ENCODE peak calls at places on chromosome 7, in ten cellular contexts. C is upper lobe of right lung, F is psoas muscle, Y is cardiac muscle cell, U is heart right ventricle, L is ovary, R is H1, M is left lung, V is mammary epithelial cell, P is lower lobe of right lung. T is an unnamed sample. For H3K4me1, the result is how much of the 10 kb centered on the place peaks cover.

GRCh38 chr7:92645531-92646061 is 55.4 kb upstream of the FAM133B start:
- DNase-seq in C (no peak), F (no peak), Y (no peak), U (no peak), L (no peak), R (no peak), M (no peak), V (peak), P (no peak), T (no peak)

GRCh38 chr7:111668711-111669110 is 106.4 kb upstream of the IMMP2L start:
- DNase-seq in C (no peak), F (no peak), Y (no peak), U (no peak), L (no peak), R (no peak), M (no peak), V (no peak), P (no peak), T (no peak)

GRCh38 chr7:151592868-151593486 is 73.3 kb upstream of the RHEB start:
- DNase-seq in C (no peak), F (no peak), Y (no peak), U (no peak), L (no peak), R (no peak), M (no peak), V (peak), P (no peak), T (no peak)

GRCh38 chr7:157561816-157562410 is 225.1 kb downstream of the DNAJB6 start:
- DNase-seq in C (no peak), F (no peak), Y (no peak), U (no peak), L (no peak), R (no peak), M (peak), V (no peak), P (no peak), T (no peak)

GRCh38 chr7:30353932-30354607 is 69.7 kb downstream of the ZNRF2 start:
- DNase-seq in C (no peak), F (no peak), Y (no peak), U (no peak), L (no peak), R (no peak), M (no peak), V (no peak), P (no peak), T (no peak)

GRCh38 chr7:105794741-105795729 is 81.4 kb downstream of the ATXN7L1 start:
- DNase-seq in C (no peak), F (no peak), Y (no peak), U (peak), L (peak), R (no peak), M (no peak), V (peak), P (no peak), T (no peak)

GRCh38 chr7:36312064-36312914 is 77.4 kb upstream of the ANLN start:
- DNase-seq in C (peak), F (no peak), Y (peak), U (no peak), L (no peak), R (peak), M (no peak), V (peak), P (peak), T (no peak)

GRCh38 chr7:24836084-24836483 is 78.8 kb upstream of the GSDME start:
- DNase-seq in C (no peak), F (no peak), Y (no peak), U (no peak), L (no peak), R (no peak), M (no peak), V (no peak), P (no peak), T (no peak)

GRCh38 chr7:141649865-141650499 is 52.0 kb downstream of the DENND11 start:
- DNase-seq in C (no peak), F (no peak), Y (peak), U (no peak), L (peak), R (no peak), M (no peak), V (peak), P (no peak), T (no peak)

GRCh38 chr7:17902599-17902998 is 37.7 kb downstream of the SNX13 start:
- DNase-seq in C (no peak), F (no peak), Y (no peak), U (no peak), L (peak), R (no peak), M (peak), V (no peak), P (no peak), T (no peak)

GRCh38 chr7:56083150-56083785 is 9.5 kb downstream of the PHKG1 start:
- DNase-seq in C (peak), F (peak), Y (no peak), U (peak), L (peak), R (no peak), M (no peak), V (no peak), P (no peak), T (no peak)

GRCh38 chr7:44213872-44214595 is 13.3 kb downstream of the YKT6 start:
- DNase-seq in C (peak), F (peak), Y (peak), U (peak), L (no peak), R (peak), M (no peak), V (peak), P (no peak), T (no peak)

GRCh38 chr7:85025312-85025756 is 161.5 kb downstream of the SEMA3D start:
- DNase-seq in C (no peak), F (no peak), Y (no peak), U (peak), L (no peak), R (no peak), M (no peak), V (peak), P (no peak), T (no peak)

GRCh38 chr7:42805601-42806000 is 106.3 kb downstream of the C7orf25 start:
- DNase-seq in C (no peak), F (no peak), Y (no peak), U (no peak), L (no peak), R (no peak), M (no peak), V (peak), P (no peak), T (no peak)

GRCh38 chr7:1647961-1648631 is 22.0 kb upstream of the ELFN1 start:
- DNase-seq in C (no peak), F (peak), Y (peak), U (peak), L (no peak), R (peak), M (peak), V (no peak), P (peak), T (no peak)

GRCh38 chr7:39306028-39306570 is 260.1 kb upstream of the YAE1 start:
- DNase-seq in C (no peak), F (no peak), Y (no peak), U (no peak), L (no peak), R (no peak), M (no peak), V (no peak), P (no peak), T (no peak)

GRCh38 chr7:897086-897485 is 20.7 kb downstream of the GET4 start:
- DNase-seq in C (no peak), F (peak), Y (no peak), U (peak), L (no peak), R (no peak), M (peak), V (no peak), P (no peak), T (no peak)

GRCh38 chr7:155356323-155357105 is 58.8 kb downstream of the INSIG1 start:
- DNase-seq in C (peak), F (peak), Y (peak), U (no peak), L (no peak), R (no peak), M (peak), V (peak), P (peak), T (no peak)

GRCh38 chr7:159091480-159092475 is 52.9 kb downstream of the VIPR2 start:
- DNase-seq in C (peak), F (no peak), Y (no peak), U (no peak), L (no peak), R (peak), M (no peak), V (no peak), P (no peak), T (no peak)

GRCh38 chr7:35645691-35646090 is 49.2 kb downstream of the HERPUD2 start:
- DNase-seq in C (no peak), F (no peak), Y (no peak), U (no peak), L (no peak), R (no peak), M (no peak), V (no peak), P (no peak), T (no peak)

GRCh38 chr7:44240983-44241510 is 40.3 kb downstream of the YKT6 start:
- DNase-seq in C (peak), F (peak), Y (peak), U (peak), L (peak), R (peak), M (no peak), V (peak), P (peak), T (no peak)

GRCh38 chr7:109529712-109530111 is 960.0 kb downstream of the DNAJB9 start:
- DNase-seq in C (no peak), F (no peak), Y (no peak), U (no peak), L (no peak), R (no peak), M (no peak), V (no peak), P (no peak), T (no peak)

GRCh38 chr7:157903715-157904114 is 566.9 kb downstream of the DNAJB6 start:
- DNase-seq in C (no peak), F (no peak), Y (no peak), U (no peak), L (no peak), R (no peak), M (peak), V (no peak), P (no peak), T (no peak)

GRCh38 chr7:36278767-36279171 is 110.9 kb upstream of the ANLN start:
- DNase-seq in C (no peak), F (no peak), Y (peak), U (no peak), L (no peak), R (no peak), M (no peak), V (no peak), P (no peak), T (no peak)

GRCh38 chr7:70432567-70433001 is 699.4 kb upstream of the GALNT17 start:
- DNase-seq in C (no peak), F (no peak), Y (no peak), U (no peak), L (no peak), R (no peak), M (no peak), V (no peak), P (no peak), T (no peak)

GRCh38 chr7:159114981-159115380 is 29.7 kb downstream of the VIPR2 start:
- DNase-seq in C (peak), F (peak), Y (no peak), U (no peak), L (no peak), R (no peak), M (peak), V (no peak), P (no peak), T (no peak)

GRCh38 chr7:35676211-35676610 is 18.7 kb downstream of the HERPUD2 start:
- DNase-seq in C (no peak), F (no peak), Y (no peak), U (no peak), L (no peak), R (no peak), M (no peak), V (no peak), P (no peak), T (no peak)

GRCh38 chr7:85750454-85750949 is 563.6 kb upstream of the SEMA3D start:
- DNase-seq in C (no peak), F (no peak), Y (peak), U (no peak), L (no peak), R (no peak), M (peak), V (peak), P (no peak), T (no peak)

GRCh38 chr7:106895246-106895864 is 30.3 kb downstream of the PIK3CG start:
- DNase-seq in C (no peak), F (no peak), Y (no peak), U (no peak), L (peak), R (no peak), M (peak), V (no peak), P (no peak), T (no peak)

GRCh38 chr7:139695616-139696015 is 82.2 kb downstream of the HIPK2 start:
- DNase-seq in C (no peak), F (no peak), Y (no peak), U (no peak), L (no peak), R (no peak), M (no peak), V (no peak), P (no peak), T (no peak)

GRCh38 chr7:30682131-30683083 is at the start of gene CRHR2:
- DNase-seq in C (peak), F (no peak), Y (peak), U (peak), L (peak), R (peak), M (no peak), V (no peak), P (no peak), T (no peak)

DNA sequence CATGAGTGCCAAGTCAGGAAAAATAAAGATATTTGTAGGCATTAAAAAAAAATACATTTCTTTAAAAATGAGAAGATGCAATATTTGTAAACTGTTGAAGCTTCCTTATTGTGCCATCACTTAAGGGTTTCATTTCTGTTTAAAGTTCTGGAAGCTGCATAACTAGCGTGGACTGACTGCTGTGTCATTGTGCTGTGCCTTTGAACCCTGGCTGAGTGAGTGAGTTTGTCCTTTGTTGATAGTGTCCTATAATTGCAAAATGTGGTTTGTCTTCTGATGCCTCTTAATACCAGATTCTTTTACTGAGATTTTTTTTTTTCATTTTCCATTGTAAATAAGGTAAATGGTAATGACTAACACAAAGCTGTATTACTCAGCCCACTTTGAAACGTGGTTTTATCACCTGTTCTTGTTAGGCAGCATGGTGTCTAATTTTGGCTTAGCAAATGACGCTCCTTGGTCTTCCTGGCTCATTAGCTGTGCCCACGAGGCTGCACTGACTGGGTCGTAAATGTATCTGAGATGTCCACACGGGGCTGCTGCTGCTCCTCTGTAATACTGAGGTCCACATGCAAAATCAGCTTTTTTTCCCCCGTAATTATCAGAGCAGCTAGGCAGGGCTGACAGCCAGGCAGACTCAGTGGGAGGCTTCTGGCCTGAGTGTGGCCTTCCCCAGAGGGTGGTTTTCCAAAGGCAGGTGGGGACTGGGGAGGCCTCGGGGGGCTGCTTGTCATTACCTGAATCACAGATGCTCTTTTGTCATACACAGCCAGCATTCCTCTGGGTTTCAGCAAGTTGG is 14.8 kb downstream of the ZSCAN25 start:
- DNase-seq in C (no peak), F (peak), Y (peak), U (no peak), L (no peak), R (no peak), M (no peak), V (peak), P (no peak), T (no peak)
- TF ChIP-seq CTCF in C (peak), F (peak), Y (peak), U (peak), L (no peak), R (peak), M (no peak), V (peak), P (peak), T (peak)

GRCh38 chr7:22675436-22675835 is 51.6 kb upstream of the IL6 start:
- DNase-seq in C (no peak), F (no peak), Y (no peak), U (no peak), L (no peak), R (no peak), M (no peak), V (no peak), P (no peak), T (no peak)
- H3K4me1 ChIP-seq in C (under half), F (under half), Y (under half), U (under half), L (under half), R (under half), M (under half), V (under half), P (under half), T (under half)

DNA sequence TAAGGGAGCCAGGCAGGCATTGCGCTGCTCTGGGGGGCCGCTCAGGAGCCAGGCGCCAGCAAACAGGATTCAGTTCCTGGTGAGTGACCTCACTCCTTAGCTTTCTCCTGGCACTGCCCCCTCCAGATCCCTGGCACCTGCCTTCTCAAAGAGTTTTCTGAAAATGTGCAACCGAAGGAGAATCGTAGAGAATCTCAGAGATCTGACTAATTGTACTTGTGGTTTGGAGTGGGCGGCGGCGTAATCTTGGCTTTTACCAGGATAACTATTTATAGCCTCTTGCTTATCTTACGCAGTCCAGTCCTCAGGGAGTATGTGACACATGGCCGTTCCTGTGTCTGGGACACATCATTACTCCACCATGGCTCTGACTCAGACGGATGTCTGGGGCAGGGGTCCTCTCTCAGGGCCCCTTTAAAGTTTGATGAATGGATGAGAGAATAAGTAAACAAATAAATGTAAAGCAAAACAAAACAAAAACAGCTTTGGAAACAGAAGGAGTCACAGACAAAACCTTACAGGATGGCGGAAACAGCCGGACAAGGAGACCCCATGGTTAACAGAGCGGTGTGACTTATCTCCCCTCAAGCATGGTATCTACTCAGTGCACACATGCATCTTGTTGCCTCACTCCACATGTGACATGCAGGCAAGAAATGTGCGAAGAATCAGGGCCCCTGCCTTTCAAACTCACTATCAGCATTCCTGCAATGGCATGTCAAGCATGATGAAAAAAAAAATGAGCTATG is 99.7 kb downstream of the TNS3 start:
- DNase-seq in C (no peak), F (no peak), Y (peak), U (no peak), L (no peak), R (no peak), M (no peak), V (peak), P (no peak), T (no peak)
- H3K27ac ChIP-seq in C (peak), F (peak), Y (peak), U (peak), L (no peak), R (no peak), M (peak), V (no peak), P (peak), T (peak)

DNA sequence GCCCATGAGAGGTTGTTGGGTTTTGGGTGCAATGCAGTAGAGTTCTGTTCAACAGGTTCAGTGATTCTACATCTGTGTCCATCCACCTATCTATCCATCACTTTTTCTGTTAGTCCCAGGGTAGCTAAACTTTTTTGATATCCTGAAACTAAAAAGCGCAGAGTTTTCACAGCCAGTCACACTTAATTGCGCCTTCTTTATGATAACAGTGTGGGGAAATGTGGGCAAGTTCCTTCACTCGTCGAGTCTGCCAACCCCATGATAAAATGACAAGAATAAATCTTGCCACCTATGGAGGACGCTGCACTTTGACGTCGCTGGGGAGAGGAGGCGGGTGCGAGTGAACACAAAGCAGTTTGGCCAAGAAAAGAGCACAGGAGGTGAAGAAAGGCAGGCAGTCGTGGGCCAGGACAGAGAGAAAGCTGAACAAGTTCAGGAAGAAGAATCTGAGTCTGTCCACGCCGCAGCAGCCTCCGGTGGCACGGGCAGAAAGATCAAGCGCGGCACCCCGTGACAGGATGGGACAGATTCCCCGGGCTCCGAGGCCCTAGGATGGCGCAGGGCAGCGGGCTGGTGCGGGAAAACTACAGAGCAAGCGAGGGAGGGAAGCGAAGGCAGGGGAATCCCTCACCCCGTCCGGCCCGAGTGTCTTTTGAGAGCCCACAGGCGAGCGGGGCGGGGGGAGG is 9.2 kb downstream of the SP8 start:
- DNase-seq in C (no peak), F (no peak), Y (no peak), U (no peak), L (no peak), R (peak), M (no peak), V (no peak), P (no peak), T (no peak)
- TF ChIP-seq CTCF in C (no peak), F (no peak), Y (no peak), U (no peak), L (no peak), R (no peak), M (no peak), V (no peak), P (no peak), T (no peak)

DNA sequence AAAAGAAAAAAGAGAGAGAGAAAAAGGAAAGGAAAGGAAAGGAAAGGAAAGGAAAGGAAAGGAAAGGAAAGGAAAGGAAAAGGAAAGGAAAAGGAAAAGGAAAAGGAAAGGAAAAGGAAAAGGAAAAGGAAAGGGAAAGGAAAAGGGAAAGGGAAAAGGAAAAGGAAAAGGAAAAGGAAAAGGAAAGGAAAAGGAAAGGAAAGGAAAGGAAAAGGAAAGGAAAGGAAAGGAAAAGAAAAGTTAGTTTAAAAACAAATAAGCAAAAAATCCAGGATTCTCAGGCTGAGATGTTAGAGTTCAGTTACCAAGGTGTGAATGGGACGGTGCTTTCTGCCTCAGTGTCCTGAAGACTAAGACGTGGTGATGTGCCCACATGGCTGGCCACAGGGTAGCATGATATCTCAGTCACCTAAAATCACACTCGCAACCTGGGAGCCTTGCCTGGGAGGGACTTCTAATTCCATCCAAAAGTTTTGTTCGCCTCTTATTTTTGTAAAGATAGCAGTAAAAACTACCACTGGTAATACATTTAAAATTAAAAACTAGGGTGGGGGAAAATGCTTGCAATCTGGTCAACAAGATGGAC is 70.1 kb downstream of the JAZF1 start:
- DNase-seq in C (no peak), F (no peak), Y (no peak), U (no peak), L (no peak), R (no peak), M (no peak), V (no peak), P (no peak), T (no peak)
- H3K4me1 ChIP-seq in C (under half), F (under half), Y (under half), U (half or more), L (under half), R (under half), M (under half), V (under half), P (under half), T (under half)

GRCh38 chr7:134278502-134279153 is 38.1 kb downstream of the SLC35B4 start:
- DNase-seq in C (no peak), F (no peak), Y (no peak), U (no peak), L (no peak), R (no peak), M (no peak), V (no peak), P (no peak), T (no peak)
- H3K27ac ChIP-seq in C (no peak), F (no peak), Y (no peak), U (no peak), L (no peak), R (no peak), M (no peak), V (no peak), P (no peak), T (no peak)

GRCh38 chr7:148941598-148942280 is 57.6 kb upstream of the EZH2 start:
- DNase-seq in C (peak), F (peak), Y (peak), U (peak), L (peak), R (peak), M (no peak), V (peak), P (peak), T (no peak)
- TF ChIP-seq CTCF in C (peak), F (peak), Y (peak), U (peak), L (no peak), R (peak), M (peak), V (peak), P (peak), T (peak)